ENCODE peak calls at places on chromosomes 5 and 9, in seven cellular contexts. One of them, this sample, is unnamed.

GRCh38 chr5:14716755-14717752 is 52.5 kb downstream of the OTULIN start:
- DNase-seq in Right ventricle myocardium superior: no peak
- DNase-seq in left cardiac atrium: no peak
- DNase-seq in NCI-H345: no peak
- DNase-seq in kidney glomerular epithelial cell: no peak
- DNase-seq in progenitor cell of endocrine pancreas: no peak
- DNase-seq in DMS 273 treated with DMSO at 0.1 percent for 48 hours: no peak
- DNase-seq in this sample: no peak

GRCh38 chr5:40386293-40386692 is 293.4 kb upstream of the PTGER4 start:
- DNase-seq in Right ventricle myocardium superior: no peak
- DNase-seq in left cardiac atrium: no peak
- DNase-seq in NCI-H345: no peak
- DNase-seq in kidney glomerular epithelial cell: no peak
- DNase-seq in progenitor cell of endocrine pancreas: no peak
- DNase-seq in DMS 273 treated with DMSO at 0.1 percent for 48 hours: no peak
- DNase-seq in this sample: no peak

GRCh38 chr5:78345485-78345884 is 14.9 kb upstream of the SCAMP1 start:
- DNase-seq in Right ventricle myocardium superior: no peak
- DNase-seq in left cardiac atrium: no peak
- DNase-seq in NCI-H345: no peak
- DNase-seq in kidney glomerular epithelial cell: no peak
- DNase-seq in progenitor cell of endocrine pancreas: no peak
- DNase-seq in DMS 273 treated with DMSO at 0.1 percent for 48 hours: no peak
- DNase-seq in this sample: no peak

GRCh38 chr9:127722055-127722454 is 6.2 kb downstream of the TTC16 start:
- DNase-seq in Right ventricle myocardium superior: no peak
- DNase-seq in left cardiac atrium: no peak
- DNase-seq in NCI-H345: peak
- DNase-seq in kidney glomerular epithelial cell: no peak
- DNase-seq in progenitor cell of endocrine pancreas: no peak
- DNase-seq in DMS 273 treated with DMSO at 0.1 percent for 48 hours: no peak
- DNase-seq in this sample: no peak

GRCh38 chr9:125785187-125785840 is 38.1 kb downstream of the PBX3 start:
- DNase-seq in Right ventricle myocardium superior: no peak
- DNase-seq in left cardiac atrium: no peak
- DNase-seq in NCI-H345: no peak
- DNase-seq in kidney glomerular epithelial cell: no peak
- DNase-seq in progenitor cell of endocrine pancreas: no peak
- DNase-seq in DMS 273 treated with DMSO at 0.1 percent for 48 hours: no peak
- DNase-seq in this sample: no peak

GRCh38 chr5:142143878-142144277 is 35.3 kb downstream of the NDFIP1 start:
- DNase-seq in Right ventricle myocardium superior: no peak
- DNase-seq in left cardiac atrium: no peak
- DNase-seq in NCI-H345: peak
- DNase-seq in kidney glomerular epithelial cell: peak
- DNase-seq in progenitor cell of endocrine pancreas: no peak
- DNase-seq in DMS 273 treated with DMSO at 0.1 percent for 48 hours: no peak
- DNase-seq in this sample: no peak

GRCh38 chr5:35478856-35479682 is 138.6 kb upstream of the SPEF2 start:
- DNase-seq in Right ventricle myocardium superior: no peak
- DNase-seq in left cardiac atrium: no peak
- DNase-seq in NCI-H345: no peak
- DNase-seq in kidney glomerular epithelial cell: peak
- DNase-seq in progenitor cell of endocrine pancreas: no peak
- DNase-seq in DMS 273 treated with DMSO at 0.1 percent for 48 hours: no peak
- DNase-seq in this sample: no peak

GRCh38 chr9:95757026-95757425 is 118.5 kb upstream of the ERCC6L2 start:
- DNase-seq in Right ventricle myocardium superior: no peak
- DNase-seq in left cardiac atrium: no peak
- DNase-seq in NCI-H345: no peak
- DNase-seq in kidney glomerular epithelial cell: peak
- DNase-seq in progenitor cell of endocrine pancreas: no peak
- DNase-seq in DMS 273 treated with DMSO at 0.1 percent for 48 hours: no peak
- DNase-seq in this sample: no peak

GRCh38 chr9:81825831-81826540 is 102.2 kb upstream of the SPATA31D4 start:
- DNase-seq in Right ventricle myocardium superior: no peak
- DNase-seq in left cardiac atrium: no peak
- DNase-seq in NCI-H345: no peak
- DNase-seq in kidney glomerular epithelial cell: peak
- DNase-seq in progenitor cell of endocrine pancreas: no peak
- DNase-seq in DMS 273 treated with DMSO at 0.1 percent for 48 hours: no peak
- DNase-seq in this sample: no peak

GRCh38 chr9:137430723-137431415 is 7.7 kb downstream of the NOXA1 start:
- DNase-seq in Right ventricle myocardium superior: peak
- DNase-seq in left cardiac atrium: peak
- DNase-seq in NCI-H345: no peak
- DNase-seq in kidney glomerular epithelial cell: no peak
- DNase-seq in progenitor cell of endocrine pancreas: peak
- DNase-seq in DMS 273 treated with DMSO at 0.1 percent for 48 hours: no peak
- DNase-seq in this sample: no peak

GRCh38 chr9:7180247-7180646 is 422.5 kb downstream of the KDM4C start:
- DNase-seq in Right ventricle myocardium superior: no peak
- DNase-seq in left cardiac atrium: no peak
- DNase-seq in NCI-H345: no peak
- DNase-seq in kidney glomerular epithelial cell: no peak
- DNase-seq in progenitor cell of endocrine pancreas: no peak
- DNase-seq in DMS 273 treated with DMSO at 0.1 percent for 48 hours: no peak
- DNase-seq in this sample: no peak

GRCh38 chr9:98993570-98993945 is 49.9 kb downstream of the COL15A1 start:
- DNase-seq in Right ventricle myocardium superior: peak
- DNase-seq in left cardiac atrium: peak
- DNase-seq in NCI-H345: no peak
- DNase-seq in kidney glomerular epithelial cell: no peak
- DNase-seq in progenitor cell of endocrine pancreas: no peak
- DNase-seq in DMS 273 treated with DMSO at 0.1 percent for 48 hours: no peak
- DNase-seq in this sample: peak

GRCh38 chr9:127446720-127447415 is 4.3 kb downstream of the RPL12 start:
- DNase-seq in Right ventricle myocardium superior: no peak
- DNase-seq in left cardiac atrium: no peak
- DNase-seq in NCI-H345: no peak
- DNase-seq in kidney glomerular epithelial cell: no peak
- DNase-seq in progenitor cell of endocrine pancreas: no peak
- DNase-seq in DMS 273 treated with DMSO at 0.1 percent for 48 hours: no peak
- DNase-seq in this sample: no peak

GRCh38 chr9:117491491-117491890 is 76.6 kb upstream of the ASTN2 start:
- DNase-seq in Right ventricle myocardium superior: no peak
- DNase-seq in left cardiac atrium: no peak
- DNase-seq in NCI-H345: no peak
- DNase-seq in kidney glomerular epithelial cell: no peak
- DNase-seq in progenitor cell of endocrine pancreas: no peak
- DNase-seq in DMS 273 treated with DMSO at 0.1 percent for 48 hours: no peak
- DNase-seq in this sample: no peak

GRCh38 chr5:140108093-140109049 is 5.5 kb upstream of the PURA start:
- DNase-seq in Right ventricle myocardium superior: peak
- DNase-seq in left cardiac atrium: peak
- DNase-seq in NCI-H345: no peak
- DNase-seq in kidney glomerular epithelial cell: no peak
- DNase-seq in progenitor cell of endocrine pancreas: no peak
- DNase-seq in DMS 273 treated with DMSO at 0.1 percent for 48 hours: no peak
- DNase-seq in this sample: peak

GRCh38 chr5:88480245-88480644 is 211.6 kb upstream of the TMEM161B start:
- DNase-seq in Right ventricle myocardium superior: no peak
- DNase-seq in left cardiac atrium: no peak
- DNase-seq in NCI-H345: no peak
- DNase-seq in kidney glomerular epithelial cell: no peak
- DNase-seq in progenitor cell of endocrine pancreas: no peak
- DNase-seq in DMS 273 treated with DMSO at 0.1 percent for 48 hours: peak
- DNase-seq in this sample: no peak

GRCh38 chr9:87535817-87536539 is 38.3 kb downstream of the DAPK1 start:
- DNase-seq in Right ventricle myocardium superior: no peak
- DNase-seq in left cardiac atrium: no peak
- DNase-seq in NCI-H345: no peak
- DNase-seq in kidney glomerular epithelial cell: no peak
- DNase-seq in progenitor cell of endocrine pancreas: no peak
- DNase-seq in DMS 273 treated with DMSO at 0.1 percent for 48 hours: no peak
- DNase-seq in this sample: no peak

This sample was measured in ecto neural progenitor cell.